ENCODE peak calls at places on chromosomes 5 and 9, in six cellular contexts. One of them, this sample, is unnamed.

GRCh38 chr5:11619339-11620028 is 284.8 kb downstream of the CTNND2 start:
- DNase-seq in kidney epithelial cell: no peak
- DNase-seq in activated gamma-delta T cell treated with anti-CD3 and anti-CD28 coated beads, Interleukin-2, amount 50 U/mL, for 16 hours: no peak
- DNase-seq in activated CD8-positive, alpha-beta memory T cell treated with anti-CD3 and anti-CD28 coated beads for 24 hours: no peak
- DNase-seq in NCI-H774: no peak
- DNase-seq in naive thymus-derived CD4-positive, alpha-beta T cell: no peak
- DNase-seq in this sample: no peak

GRCh38 chr5:51381801-51382507 is 1.3 kb upstream of the ISL1 start:
- DNase-seq in kidney epithelial cell: no peak
- DNase-seq in activated gamma-delta T cell treated with anti-CD3 and anti-CD28 coated beads, Interleukin-2, amount 50 U/mL, for 16 hours: no peak
- DNase-seq in activated CD8-positive, alpha-beta memory T cell treated with anti-CD3 and anti-CD28 coated beads for 24 hours: no peak
- DNase-seq in NCI-H774: no peak
- DNase-seq in naive thymus-derived CD4-positive, alpha-beta T cell: no peak
- DNase-seq in this sample: no peak

GRCh38 chr5:35136386-35136785 is 88.6 kb upstream of the AGXT2 start:
- DNase-seq in kidney epithelial cell: peak
- DNase-seq in activated gamma-delta T cell treated with anti-CD3 and anti-CD28 coated beads, Interleukin-2, amount 50 U/mL, for 16 hours: no peak
- DNase-seq in activated CD8-positive, alpha-beta memory T cell treated with anti-CD3 and anti-CD28 coated beads for 24 hours: no peak
- DNase-seq in NCI-H774: no peak
- DNase-seq in naive thymus-derived CD4-positive, alpha-beta T cell: no peak
- DNase-seq in this sample: no peak

GRCh38 chr5:134245692-134246091 is 19.8 kb upstream of the PPP2CA start:
- DNase-seq in kidney epithelial cell: no peak
- DNase-seq in activated gamma-delta T cell treated with anti-CD3 and anti-CD28 coated beads, Interleukin-2, amount 50 U/mL, for 16 hours: no peak
- DNase-seq in activated CD8-positive, alpha-beta memory T cell treated with anti-CD3 and anti-CD28 coated beads for 24 hours: no peak
- DNase-seq in NCI-H774: no peak
- DNase-seq in naive thymus-derived CD4-positive, alpha-beta T cell: no peak
- DNase-seq in this sample: no peak

GRCh38 chr5:40385544-40385943 is 294.2 kb upstream of the PTGER4 start:
- DNase-seq in kidney epithelial cell: peak
- DNase-seq in activated gamma-delta T cell treated with anti-CD3 and anti-CD28 coated beads, Interleukin-2, amount 50 U/mL, for 16 hours: no peak
- DNase-seq in activated CD8-positive, alpha-beta memory T cell treated with anti-CD3 and anti-CD28 coated beads for 24 hours: no peak
- DNase-seq in NCI-H774: no peak
- DNase-seq in naive thymus-derived CD4-positive, alpha-beta T cell: no peak
- DNase-seq in this sample: no peak

GRCh38 chr5:139669681-139670368 is 21.7 kb downstream of the CXXC5 start:
- DNase-seq in kidney epithelial cell: no peak
- DNase-seq in activated gamma-delta T cell treated with anti-CD3 and anti-CD28 coated beads, Interleukin-2, amount 50 U/mL, for 16 hours: no peak
- DNase-seq in activated CD8-positive, alpha-beta memory T cell treated with anti-CD3 and anti-CD28 coated beads for 24 hours: peak
- DNase-seq in NCI-H774: no peak
- DNase-seq in naive thymus-derived CD4-positive, alpha-beta T cell: no peak
- DNase-seq in this sample: no peak

GRCh38 chr5:164504141-164504772 is 998.8 kb downstream of the MAT2B start:
- DNase-seq in kidney epithelial cell: no peak
- DNase-seq in activated gamma-delta T cell treated with anti-CD3 and anti-CD28 coated beads, Interleukin-2, amount 50 U/mL, for 16 hours: no peak
- DNase-seq in activated CD8-positive, alpha-beta memory T cell treated with anti-CD3 and anti-CD28 coated beads for 24 hours: no peak
- DNase-seq in NCI-H774: peak
- DNase-seq in naive thymus-derived CD4-positive, alpha-beta T cell: no peak
- DNase-seq in this sample: peak

GRCh38 chr5:16897284-16897704 is 38.8 kb downstream of the MYO10 start:
- DNase-seq in kidney epithelial cell: no peak
- DNase-seq in activated gamma-delta T cell treated with anti-CD3 and anti-CD28 coated beads, Interleukin-2, amount 50 U/mL, for 16 hours: no peak
- DNase-seq in activated CD8-positive, alpha-beta memory T cell treated with anti-CD3 and anti-CD28 coated beads for 24 hours: no peak
- DNase-seq in NCI-H774: peak
- DNase-seq in naive thymus-derived CD4-positive, alpha-beta T cell: no peak
- DNase-seq in this sample: peak

GRCh38 chr5:136814621-136815378 is 449.5 kb upstream of the TRPC7 start:
- DNase-seq in kidney epithelial cell: no peak
- DNase-seq in activated gamma-delta T cell treated with anti-CD3 and anti-CD28 coated beads, Interleukin-2, amount 50 U/mL, for 16 hours: no peak
- DNase-seq in activated CD8-positive, alpha-beta memory T cell treated with anti-CD3 and anti-CD28 coated beads for 24 hours: no peak
- DNase-seq in NCI-H774: no peak
- DNase-seq in naive thymus-derived CD4-positive, alpha-beta T cell: no peak
- DNase-seq in this sample: no peak

GRCh38 chr9:137280478-137281344 is 3.2 kb downstream of the TOR4A start:
- DNase-seq in kidney epithelial cell: no peak
- DNase-seq in activated gamma-delta T cell treated with anti-CD3 and anti-CD28 coated beads, Interleukin-2, amount 50 U/mL, for 16 hours: no peak
- DNase-seq in activated CD8-positive, alpha-beta memory T cell treated with anti-CD3 and anti-CD28 coated beads for 24 hours: no peak
- DNase-seq in NCI-H774: no peak
- DNase-seq in naive thymus-derived CD4-positive, alpha-beta T cell: peak
- DNase-seq in this sample: no peak

GRCh38 chr5:43191740-43192557 is at the start of gene NIM1K:
- DNase-seq in kidney epithelial cell: no peak
- DNase-seq in activated gamma-delta T cell treated with anti-CD3 and anti-CD28 coated beads, Interleukin-2, amount 50 U/mL, for 16 hours: peak
- DNase-seq in activated CD8-positive, alpha-beta memory T cell treated with anti-CD3 and anti-CD28 coated beads for 24 hours: peak
- DNase-seq in NCI-H774: peak
- DNase-seq in naive thymus-derived CD4-positive, alpha-beta T cell: peak
- DNase-seq in this sample: peak

GRCh38 chr5:135127604-135128240 is 93.7 kb upstream of the PITX1 start:
- DNase-seq in kidney epithelial cell: no peak
- DNase-seq in activated gamma-delta T cell treated with anti-CD3 and anti-CD28 coated beads, Interleukin-2, amount 50 U/mL, for 16 hours: no peak
- DNase-seq in activated CD8-positive, alpha-beta memory T cell treated with anti-CD3 and anti-CD28 coated beads for 24 hours: no peak
- DNase-seq in NCI-H774: no peak
- DNase-seq in naive thymus-derived CD4-positive, alpha-beta T cell: no peak
- DNase-seq in this sample: no peak

GRCh38 chr5:134511796-134512660 is 13.4 kb upstream of the JADE2 start:
- DNase-seq in kidney epithelial cell: no peak
- DNase-seq in activated gamma-delta T cell treated with anti-CD3 and anti-CD28 coated beads, Interleukin-2, amount 50 U/mL, for 16 hours: no peak
- DNase-seq in activated CD8-positive, alpha-beta memory T cell treated with anti-CD3 and anti-CD28 coated beads for 24 hours: no peak
- DNase-seq in NCI-H774: no peak
- DNase-seq in naive thymus-derived CD4-positive, alpha-beta T cell: no peak
- DNase-seq in this sample: peak

GRCh38 chr9:36389590-36389989 is 10.5 kb downstream of the RNF38 start:
- DNase-seq in kidney epithelial cell: no peak
- DNase-seq in activated gamma-delta T cell treated with anti-CD3 and anti-CD28 coated beads, Interleukin-2, amount 50 U/mL, for 16 hours: no peak
- DNase-seq in activated CD8-positive, alpha-beta memory T cell treated with anti-CD3 and anti-CD28 coated beads for 24 hours: no peak
- DNase-seq in NCI-H774: no peak
- DNase-seq in naive thymus-derived CD4-positive, alpha-beta T cell: no peak
- DNase-seq in this sample: no peak

GRCh38 chr5:143775258-143775657 is 36.7 kb upstream of the HMHB1 start:
- DNase-seq in kidney epithelial cell: no peak
- DNase-seq in activated gamma-delta T cell treated with anti-CD3 and anti-CD28 coated beads, Interleukin-2, amount 50 U/mL, for 16 hours: no peak
- DNase-seq in activated CD8-positive, alpha-beta memory T cell treated with anti-CD3 and anti-CD28 coated beads for 24 hours: no peak
- DNase-seq in NCI-H774: no peak
- DNase-seq in naive thymus-derived CD4-positive, alpha-beta T cell: no peak
- DNase-seq in this sample: no peak

GRCh38 chr5:377326-377981 is 55.9 kb downstream of the AHRR start:
- DNase-seq in kidney epithelial cell: no peak
- DNase-seq in activated gamma-delta T cell treated with anti-CD3 and anti-CD28 coated beads, Interleukin-2, amount 50 U/mL, for 16 hours: no peak
- DNase-seq in activated CD8-positive, alpha-beta memory T cell treated with anti-CD3 and anti-CD28 coated beads for 24 hours: peak
- DNase-seq in NCI-H774: no peak
- DNase-seq in naive thymus-derived CD4-positive, alpha-beta T cell: peak
- DNase-seq in this sample: no peak

GRCh38 chr5:142571921-142572320 is 114.0 kb downstream of the FGF1 start:
- DNase-seq in kidney epithelial cell: no peak
- DNase-seq in activated gamma-delta T cell treated with anti-CD3 and anti-CD28 coated beads, Interleukin-2, amount 50 U/mL, for 16 hours: no peak
- DNase-seq in activated CD8-positive, alpha-beta memory T cell treated with anti-CD3 and anti-CD28 coated beads for 24 hours: no peak
- DNase-seq in NCI-H774: no peak
- DNase-seq in naive thymus-derived CD4-positive, alpha-beta T cell: no peak
- DNase-seq in this sample: no peak

GRCh38 chr9:92438900-92439526 is 14.7 kb upstream of the OMD start:
- DNase-seq in kidney epithelial cell: no peak
- DNase-seq in activated gamma-delta T cell treated with anti-CD3 and anti-CD28 coated beads, Interleukin-2, amount 50 U/mL, for 16 hours: no peak
- DNase-seq in activated CD8-positive, alpha-beta memory T cell treated with anti-CD3 and anti-CD28 coated beads for 24 hours: no peak
- DNase-seq in NCI-H774: no peak
- DNase-seq in naive thymus-derived CD4-positive, alpha-beta T cell: no peak
- DNase-seq in this sample: no peak

GRCh38 chr5:9020996-9021395 is 524.9 kb downstream of the SEMA5A start:
- DNase-seq in kidney epithelial cell: no peak
- DNase-seq in activated gamma-delta T cell treated with anti-CD3 and anti-CD28 coated beads, Interleukin-2, amount 50 U/mL, for 16 hours: no peak
- DNase-seq in activated CD8-positive, alpha-beta memory T cell treated with anti-CD3 and anti-CD28 coated beads for 24 hours: no peak
- DNase-seq in NCI-H774: no peak
- DNase-seq in naive thymus-derived CD4-positive, alpha-beta T cell: no peak
- DNase-seq in this sample: no peak

GRCh38 chr5:126695081-126695480 is 81.9 kb upstream of the LMNB1 start:
- DNase-seq in kidney epithelial cell: no peak
- DNase-seq in activated gamma-delta T cell treated with anti-CD3 and anti-CD28 coated beads, Interleukin-2, amount 50 U/mL, for 16 hours: no peak
- DNase-seq in activated CD8-positive, alpha-beta memory T cell treated with anti-CD3 and anti-CD28 coated beads for 24 hours: no peak
- DNase-seq in NCI-H774: no peak
- DNase-seq in naive thymus-derived CD4-positive, alpha-beta T cell: no peak
- DNase-seq in this sample: no peak

GRCh38 chr9:129383005-129383414 is 204.9 kb upstream of the IER5L start:
- DNase-seq in kidney epithelial cell: no peak
- DNase-seq in activated gamma-delta T cell treated with anti-CD3 and anti-CD28 coated beads, Interleukin-2, amount 50 U/mL, for 16 hours: no peak
- DNase-seq in activated CD8-positive, alpha-beta memory T cell treated with anti-CD3 and anti-CD28 coated beads for 24 hours: no peak
- DNase-seq in NCI-H774: peak
- DNase-seq in naive thymus-derived CD4-positive, alpha-beta T cell: no peak
- DNase-seq in this sample: peak

GRCh38 chr9:31996331-31996730 is 388.1 kb upstream of the ACO1 start:
- DNase-seq in kidney epithelial cell: no peak
- DNase-seq in activated gamma-delta T cell treated with anti-CD3 and anti-CD28 coated beads, Interleukin-2, amount 50 U/mL, for 16 hours: no peak
- DNase-seq in activated CD8-positive, alpha-beta memory T cell treated with anti-CD3 and anti-CD28 coated beads for 24 hours: no peak
- DNase-seq in NCI-H774: no peak
- DNase-seq in naive thymus-derived CD4-positive, alpha-beta T cell: no peak
- DNase-seq in this sample: no peak